ENCODE peak calls at places on chromosomes 16 and 17, in seven cellular contexts. N, S, V, M, I, T and H are unnamed samples.

GRCh38 chr16:22267764-22268163 is 29.4 kb upstream of the POLR3E start:
- DNase-seq in N (no peak), S (no peak), V (no peak), M (no peak), I (no peak), T (no peak), H (no peak)

GRCh38 chr17:36948717-36949460 is at the start of gene AATF:
- DNase-seq in N (peak; percentile 98), S (peak; percentile 94), V (peak; percentile 98), M (peak; percentile 98), I (peak; percentile 97), T (peak; percentile 98), H (peak; percentile 97)

GRCh38 chr17:37092701-37093100 is 143.9 kb downstream of the AATF start:
- DNase-seq in N (no peak), S (no peak), V (no peak), M (no peak), I (no peak), T (no peak), H (no peak)

GRCh38 chr16:57591086-57591869 is 37.2 kb upstream of the ADGRG1 start:
- DNase-seq in N (peak; percentile 91), S (peak; percentile 73), V (peak; percentile 77), M (peak; percentile 77), I (peak; percentile 70), T (peak; percentile 85), H (peak; percentile 76)

GRCh38 chr16:54285414-54286066 is 1.0 kb downstream of the IRX3 start:
- DNase-seq in N (peak; percentile 60), S (no peak), V (no peak), M (no peak), I (peak; percentile 37), T (no peak), H (no peak)

GRCh38 chr17:78130080-78130438 is 512 bp upstream of the TMC8 start:
- DNase-seq in N (no peak), S (no peak), V (no peak), M (no peak), I (no peak), T (no peak), H (no peak)

GRCh38 chr17:1783834-1784611 is 22.2 kb downstream of the SERPINF1 start:
- DNase-seq in N (peak; percentile 55), S (no peak), V (peak; percentile 37), M (peak; percentile 21), I (peak; percentile 75), T (peak; percentile 77), H (peak; percentile 36)

GRCh38 chr17:73091770-73092517 is 544 bp downstream of the SLC39A11 start:
- DNase-seq in N (peak; percentile 51), S (peak; percentile 1), V (peak; percentile 31), M (no peak), I (no peak), T (peak; percentile 62), H (peak; percentile 68)

GRCh38 chr17:77830816-77831490 is 127.5 kb upstream of the TNRC6C start:
- DNase-seq in N (no peak), S (no peak), V (no peak), M (no peak), I (no peak), T (no peak), H (no peak)

GRCh38 chr16:303760-304505 is 21.0 kb downstream of the PDIA2 start:
- DNase-seq in N (peak; percentile 14), S (no peak), V (no peak), M (no peak), I (no peak), T (no peak), H (no peak)

GRCh38 chr17:81189670-81190530 is 23.9 kb upstream of the AATK start:
- DNase-seq in N (no peak), S (no peak), V (no peak), M (no peak), I (no peak), T (no peak), H (no peak)

GRCh38 chr16:85162478-85163277 is 50.4 kb upstream of the CIBAR2 start:
- DNase-seq in N (no peak), S (no peak), V (no peak), M (no peak), I (no peak), T (peak; percentile 69), H (no peak)

GRCh38 chr16:1221628-1222552 is 3.2 kb downstream of the TPSG1 start:
- DNase-seq in N (no peak), S (no peak), V (no peak), M (no peak), I (no peak), T (no peak), H (no peak)

GRCh38 chr17:79464310-79465010 is 146.4 kb downstream of the RBFOX3 start:
- DNase-seq in N (no peak), S (no peak), V (no peak), M (no peak), I (no peak), T (no peak), H (no peak)

GRCh38 chr17:50719144-50719923 is at the start of gene LUC7L3:
- DNase-seq in N (peak; percentile 97), S (peak; percentile 91), V (peak; percentile 96), M (peak; percentile 98), I (peak; percentile 95), T (peak; percentile 98), H (peak; percentile 94)

GRCh38 chr16:75305364-75306101 is 54.1 kb upstream of the BCAR1 start:
- DNase-seq in N (peak; percentile 21), S (peak; percentile 28), V (no peak), M (no peak), I (peak; percentile 62), T (peak; percentile 95), H (peak; percentile 99)

GRCh38 chr17:76266244-76266938 is 1.2 kb downstream of the UBALD2 start:
- DNase-seq in N (peak; percentile 58), S (no peak), V (no peak), M (no peak), I (peak; percentile 30), T (peak; percentile 57), H (no peak)

GRCh38 chr16:67183-67791 is 5.1 kb downstream of the RHBDF1 start:
- DNase-seq in N (no peak), S (no peak), V (no peak), M (no peak), I (no peak), T (no peak), H (no peak)

GRCh38 chr17:47935961-47936360 is 5.4 kb upstream of the PNPO start:
- DNase-seq in N (no peak), S (no peak), V (no peak), M (no peak), I (no peak), T (no peak), H (peak; percentile 70)

GRCh38 chr16:31016018-31016417 is 5.6 kb upstream of the STX1B start:
- DNase-seq in N (no peak), S (no peak), V (no peak), M (no peak), I (no peak), T (no peak), H (peak; percentile 30)

GRCh38 chr17:8210761-8211458 is 535 bp upstream of the AURKB start:
- DNase-seq in N (no peak), S (no peak), V (no peak), M (no peak), I (no peak), T (no peak), H (no peak)

GRCh38 chr16:5928476-5929055 is 831.0 kb upstream of the EEF2KMT start:
- DNase-seq in N (no peak), S (no peak), V (no peak), M (no peak), I (no peak), T (no peak), H (no peak)

GRCh38 chr16:27267037-27267677 is 1.4 kb downstream of the NSMCE1 start:
- DNase-seq in N (peak; percentile 40), S (no peak), V (no peak), M (no peak), I (no peak), T (no peak), H (no peak)

GRCh38 chr16:14384745-14385144 is 245.3 kb downstream of the PARN start:
- DNase-seq in N (no peak), S (no peak), V (no peak), M (no peak), I (no peak), T (no peak), H (no peak)

GRCh38 chr16:27795992-27796614 is 246.2 kb downstream of the KATNIP start:
- DNase-seq in N (peak; percentile 40), S (peak; percentile 20), V (no peak), M (no peak), I (peak; percentile 34), T (peak; percentile 79), H (peak; percentile 29)